ENCODE peak calls at places on chromosome 19, in five cellular contexts. One of them, this sample, is unnamed.

GRCh38 chr19:8403098-8403819 is 9.8 kb upstream of the MARCHF2 start:
- DNase-seq in A673: no peak
- DNase-seq in body of pancreas: no peak
- DNase-seq in GM20000: no peak
- DNase-seq in foreskin fibroblast: no peak
- DNase-seq in this sample: no peak

GRCh38 chr19:53131732-53132131 is 978 bp downstream of the ZNF415 start:
- DNase-seq in A673: no peak
- DNase-seq in body of pancreas: no peak
- DNase-seq in GM20000: no peak
- DNase-seq in foreskin fibroblast: no peak
- DNase-seq in this sample: no peak

GRCh38 chr19:41808663-41809566 is 12.5 kb downstream of the CEACAM3 start:
- DNase-seq in A673: no peak
- DNase-seq in body of pancreas: no peak
- DNase-seq in GM20000: no peak
- DNase-seq in foreskin fibroblast: no peak
- DNase-seq in this sample: no peak

GRCh38 chr19:3027292-3027691 is 1.8 kb downstream of the TLE2 start:
- DNase-seq in A673: no peak
- DNase-seq in body of pancreas: no peak
- DNase-seq in GM20000: no peak
- DNase-seq in foreskin fibroblast: no peak
- DNase-seq in this sample: no peak

GRCh38 chr19:29515706-29516357 is 10.0 kb upstream of the VSTM2B start:
- DNase-seq in A673: no peak
- DNase-seq in body of pancreas: no peak
- DNase-seq in GM20000: no peak
- DNase-seq in foreskin fibroblast: no peak
- DNase-seq in this sample: no peak

GRCh38 chr19:10000171-10000826 is 10.0 kb downstream of the COL5A3 start:
- DNase-seq in A673: peak
- DNase-seq in body of pancreas: peak
- DNase-seq in GM20000: peak
- DNase-seq in foreskin fibroblast: no peak
- DNase-seq in this sample: peak

GRCh38 chr19:10936661-10937084 is 8.1 kb downstream of the TIMM29 start:
- DNase-seq in A673: peak
- DNase-seq in body of pancreas: peak
- DNase-seq in GM20000: peak
- DNase-seq in foreskin fibroblast: peak
- DNase-seq in this sample: peak

GRCh38 chr19:48962029-48962848 is 2.9 kb upstream of the FTL start:
- DNase-seq in A673: no peak
- DNase-seq in body of pancreas: peak
- DNase-seq in GM20000: peak
- DNase-seq in foreskin fibroblast: no peak
- DNase-seq in this sample: peak

GRCh38 chr19:15324791-15325519 is 7.4 kb downstream of the BRD4 start:
- DNase-seq in A673: no peak
- DNase-seq in body of pancreas: peak
- DNase-seq in GM20000: no peak
- DNase-seq in foreskin fibroblast: no peak
- DNase-seq in this sample: no peak

GRCh38 chr19:28960986-28961705 is 251.8 kb downstream of the UQCRFS1 start:
- DNase-seq in A673: no peak
- DNase-seq in body of pancreas: no peak
- DNase-seq in GM20000: no peak
- DNase-seq in foreskin fibroblast: peak
- DNase-seq in this sample: no peak

GRCh38 chr19:2039959-2040646 is 10.9 kb downstream of the MKNK2 start:
- DNase-seq in A673: no peak
- DNase-seq in body of pancreas: no peak
- DNase-seq in GM20000: no peak
- DNase-seq in foreskin fibroblast: no peak
- DNase-seq in this sample: no peak

GRCh38 chr19:18437481-18438330 is at the start of gene ISYNA1:
- DNase-seq in A673: peak
- DNase-seq in body of pancreas: peak
- DNase-seq in GM20000: peak
- DNase-seq in foreskin fibroblast: no peak
- DNase-seq in this sample: peak
- TF ChIP-seq CTCF in A673: no peak
- TF ChIP-seq CTCF in body of pancreas: no peak
- TF ChIP-seq CTCF in GM20000: no peak
- TF ChIP-seq CTCF in foreskin fibroblast: no peak
- TF ChIP-seq CTCF in this sample: no peak

DNA sequence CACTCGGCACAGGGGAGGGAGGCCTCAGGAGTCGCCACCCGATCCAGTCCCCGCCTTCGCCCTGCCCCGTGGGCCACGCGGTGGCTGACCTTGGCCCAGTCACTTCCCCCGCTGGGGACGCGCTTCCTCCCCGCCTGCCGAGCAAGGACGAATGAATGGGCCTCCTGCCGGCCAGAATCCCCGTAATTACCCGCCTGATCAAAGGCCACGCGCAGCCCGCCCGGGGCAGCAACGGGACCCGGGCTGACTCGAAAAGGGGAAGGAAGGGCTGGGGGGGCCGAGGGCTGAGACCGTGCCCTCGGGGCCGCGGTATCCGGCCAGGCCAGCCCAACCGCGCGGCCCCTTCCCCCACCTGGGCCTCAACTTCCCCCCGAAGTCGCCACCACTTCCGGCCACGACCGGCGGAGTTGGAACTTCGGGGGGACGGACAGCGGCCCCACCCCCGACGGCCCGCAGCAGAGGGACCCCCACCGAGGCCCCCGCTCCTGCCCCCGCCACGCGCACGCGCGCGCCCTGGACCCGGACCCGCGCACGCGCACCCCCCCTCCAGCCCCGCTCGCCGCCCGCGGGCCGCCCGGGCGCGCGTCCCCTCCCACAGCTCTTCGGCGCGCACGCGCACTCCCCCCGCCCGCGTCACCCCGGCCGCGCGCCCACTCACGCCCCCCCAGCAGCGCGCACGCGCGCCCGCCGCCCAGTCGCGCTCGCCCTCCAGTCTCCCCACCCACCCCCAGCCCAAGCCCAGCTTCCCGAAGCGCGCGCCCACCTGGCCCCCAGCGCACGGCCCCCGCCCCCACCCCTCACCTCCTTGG is 520 bp downstream of the ZNF787 start:
- DNase-seq in A673: peak
- DNase-seq in body of pancreas: peak
- DNase-seq in GM20000: peak
- DNase-seq in foreskin fibroblast: peak
- DNase-seq in this sample: peak
- TF ChIP-seq CTCF in A673: no peak
- TF ChIP-seq CTCF in body of pancreas: peak
- TF ChIP-seq CTCF in GM20000: no peak
- TF ChIP-seq CTCF in foreskin fibroblast: peak
- TF ChIP-seq CTCF in this sample: no peak

GRCh38 chr19:12202250-12202649 is 39.4 kb downstream of the ZNF136 start:
- DNase-seq in A673: peak
- DNase-seq in body of pancreas: peak
- DNase-seq in GM20000: no peak
- DNase-seq in foreskin fibroblast: no peak
- DNase-seq in this sample: no peak
- TF ChIP-seq CTCF in A673: peak
- TF ChIP-seq CTCF in body of pancreas: peak
- TF ChIP-seq CTCF in GM20000: no peak
- TF ChIP-seq CTCF in foreskin fibroblast: no peak
- TF ChIP-seq CTCF in this sample: no peak

DNA sequence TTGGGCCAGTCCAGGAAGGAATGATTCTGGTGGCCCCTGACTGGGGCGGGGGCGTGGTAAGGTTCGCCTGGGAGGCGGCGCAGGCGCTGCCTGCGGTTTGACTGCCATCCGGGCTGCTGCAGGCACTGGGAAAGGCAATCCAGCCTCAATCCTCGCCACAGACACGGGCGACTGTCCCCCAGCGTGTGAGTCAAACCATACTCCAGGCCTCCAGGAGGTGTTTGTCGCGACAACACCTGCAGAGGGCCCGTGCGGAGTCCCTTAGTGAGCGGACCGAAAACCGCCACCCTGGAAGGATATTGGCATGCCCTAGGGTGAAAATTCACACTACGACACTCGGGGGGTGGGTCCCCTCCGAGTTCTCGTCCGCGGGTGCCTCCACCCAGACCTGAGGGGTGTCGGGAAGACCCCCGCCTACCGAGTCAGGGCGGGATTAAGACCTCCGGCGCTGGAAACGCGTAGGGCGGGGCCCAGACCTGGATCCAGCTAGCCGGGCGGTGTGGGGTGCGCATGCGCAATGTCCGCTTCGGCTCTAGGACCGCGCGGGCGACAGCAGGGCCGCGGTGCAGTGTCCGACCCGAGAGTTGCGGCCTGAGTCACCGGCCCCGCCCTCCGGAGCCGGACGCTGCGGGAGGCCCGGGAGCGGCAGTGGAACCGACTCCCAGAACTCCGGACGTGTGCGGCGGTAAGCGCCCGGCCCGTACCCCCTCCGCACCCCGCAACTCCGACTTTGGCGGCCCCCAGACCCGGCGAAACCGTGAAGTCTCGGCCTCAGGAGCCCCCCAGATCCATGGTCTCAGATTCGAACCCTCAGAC is at the start of gene CAPNS1:
- DNase-seq in A673: peak
- DNase-seq in body of pancreas: peak
- DNase-seq in GM20000: peak
- DNase-seq in foreskin fibroblast: peak
- DNase-seq in this sample: peak
- TF ChIP-seq CTCF in A673: peak
- TF ChIP-seq CTCF in body of pancreas: peak
- TF ChIP-seq CTCF in GM20000: no peak
- TF ChIP-seq CTCF in foreskin fibroblast: no peak
- TF ChIP-seq CTCF in this sample: no peak

DNA sequence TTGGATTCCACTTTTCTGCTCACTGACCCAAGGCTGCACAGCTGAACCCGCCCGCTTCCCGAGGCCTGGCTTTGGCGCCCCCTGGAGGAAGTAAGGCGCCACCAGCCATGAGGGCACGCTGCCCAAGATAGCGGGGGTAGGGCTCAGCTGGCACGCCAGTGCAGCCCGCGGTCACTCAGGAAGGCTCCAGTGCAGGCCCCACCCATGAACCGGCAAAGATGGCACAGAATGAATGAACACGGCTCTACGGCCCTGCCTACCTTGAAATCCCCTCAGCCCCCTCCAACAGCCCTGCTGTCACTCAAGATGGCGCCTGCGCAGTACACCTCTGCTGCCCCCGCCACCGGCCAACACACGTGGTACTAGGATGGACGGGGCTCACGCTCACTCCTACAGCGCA is 3.0 kb downstream of the PEG3 start:
- DNase-seq in A673: peak
- DNase-seq in body of pancreas: peak
- DNase-seq in GM20000: no peak
- DNase-seq in foreskin fibroblast: no peak
- DNase-seq in this sample: no peak
- TF ChIP-seq CTCF in A673: peak
- TF ChIP-seq CTCF in body of pancreas: peak
- TF ChIP-seq CTCF in GM20000: no peak
- TF ChIP-seq CTCF in foreskin fibroblast: no peak
- TF ChIP-seq CTCF in this sample: no peak